ENCODE peak calls at places on chromosomes 7 and 10, in five cellular contexts. One of them, this sample, is unnamed.

GRCh38 chr7:99127636-99128035 is 16.3 kb downstream of the SMURF1 start:
- DNase-seq in effector memory CD4-positive, alpha-beta T cell: no peak
- DNase-seq in testis: no peak
- DNase-seq in AG09319: no peak
- DNase-seq in activated naive CD4-positive, alpha-beta T cell treated with anti-CD3 and anti-CD28 coated beads, Interleukin-2, amount 10 ng/mL, durations not matched to agents 7 days and 5 days: no peak
- DNase-seq in this sample: peak

GRCh38 chr7:23863209-23863798 is 153.3 kb downstream of the STK31 start:
- DNase-seq in testis: no peak
- DNase-seq in activated naive CD4-positive, alpha-beta T cell treated with anti-CD3 and anti-CD28 coated beads, Interleukin-2, amount 10 ng/mL, durations not matched to agents 7 days and 5 days: no peak
- DNase-seq in AG09319: peak
- DNase-seq in effector memory CD4-positive, alpha-beta T cell: no peak
- DNase-seq in this sample: peak

GRCh38 chr10:110525349-110526260 is 27.9 kb downstream of the DUSP5 start:
- DNase-seq in effector memory CD4-positive, alpha-beta T cell: no peak
- DNase-seq in testis: no peak
- DNase-seq in activated naive CD4-positive, alpha-beta T cell treated with anti-CD3 and anti-CD28 coated beads, Interleukin-2, amount 10 ng/mL, durations not matched to agents 7 days and 5 days: peak
- DNase-seq in AG09319: no peak
- DNase-seq in this sample: peak

GRCh38 chr7:47535033-47535703 is 46.7 kb downstream of the TNS3 start:
- DNase-seq in AG09319: no peak
- DNase-seq in testis: no peak
- DNase-seq in activated naive CD4-positive, alpha-beta T cell treated with anti-CD3 and anti-CD28 coated beads, Interleukin-2, amount 10 ng/mL, durations not matched to agents 7 days and 5 days: no peak
- DNase-seq in effector memory CD4-positive, alpha-beta T cell: no peak
- DNase-seq in this sample: no peak

GRCh38 chr10:78341953-78342614 is 308.4 kb downstream of the RPS24 start:
- DNase-seq in testis: no peak
- DNase-seq in activated naive CD4-positive, alpha-beta T cell treated with anti-CD3 and anti-CD28 coated beads, Interleukin-2, amount 10 ng/mL, durations not matched to agents 7 days and 5 days: peak
- DNase-seq in effector memory CD4-positive, alpha-beta T cell: no peak
- DNase-seq in AG09319: no peak
- DNase-seq in this sample: no peak

GRCh38 chr10:124943301-124944092 is 1.6 kb downstream of the ZRANB1 start:
- DNase-seq in effector memory CD4-positive, alpha-beta T cell: no peak
- DNase-seq in activated naive CD4-positive, alpha-beta T cell treated with anti-CD3 and anti-CD28 coated beads, Interleukin-2, amount 10 ng/mL, durations not matched to agents 7 days and 5 days: no peak
- DNase-seq in testis: no peak
- DNase-seq in AG09319: peak
- DNase-seq in this sample: peak

GRCh38 chr10:69578508-69578991 is 5.3 kb upstream of the NEUROG3 start:
- DNase-seq in activated naive CD4-positive, alpha-beta T cell treated with anti-CD3 and anti-CD28 coated beads, Interleukin-2, amount 10 ng/mL, durations not matched to agents 7 days and 5 days: no peak
- DNase-seq in effector memory CD4-positive, alpha-beta T cell: no peak
- DNase-seq in testis: no peak
- DNase-seq in AG09319: no peak
- DNase-seq in this sample: no peak

GRCh38 chr7:122298131-122298530 is 6.4 kb downstream of the FEZF1 start:
- DNase-seq in effector memory CD4-positive, alpha-beta T cell: no peak
- DNase-seq in AG09319: no peak
- DNase-seq in activated naive CD4-positive, alpha-beta T cell treated with anti-CD3 and anti-CD28 coated beads, Interleukin-2, amount 10 ng/mL, durations not matched to agents 7 days and 5 days: no peak
- DNase-seq in testis: no peak
- DNase-seq in this sample: no peak

GRCh38 chr7:94183289-94183749 is 179.2 kb upstream of the BET1 start:
- DNase-seq in activated naive CD4-positive, alpha-beta T cell treated with anti-CD3 and anti-CD28 coated beads, Interleukin-2, amount 10 ng/mL, durations not matched to agents 7 days and 5 days: no peak
- DNase-seq in testis: no peak
- DNase-seq in effector memory CD4-positive, alpha-beta T cell: no peak
- DNase-seq in AG09319: peak
- DNase-seq in this sample: peak

GRCh38 chr10:8193546-8193945 is 139.1 kb downstream of the GATA3 start:
- DNase-seq in AG09319: no peak
- DNase-seq in testis: no peak
- DNase-seq in activated naive CD4-positive, alpha-beta T cell treated with anti-CD3 and anti-CD28 coated beads, Interleukin-2, amount 10 ng/mL, durations not matched to agents 7 days and 5 days: no peak
- DNase-seq in effector memory CD4-positive, alpha-beta T cell: no peak
- DNase-seq in this sample: no peak

GRCh38 chr10:34955391-34955790 is 134.8 kb downstream of the CUL2 start:
- DNase-seq in AG09319: no peak
- DNase-seq in activated naive CD4-positive, alpha-beta T cell treated with anti-CD3 and anti-CD28 coated beads, Interleukin-2, amount 10 ng/mL, durations not matched to agents 7 days and 5 days: no peak
- DNase-seq in effector memory CD4-positive, alpha-beta T cell: no peak
- DNase-seq in testis: no peak
- DNase-seq in this sample: no peak

GRCh38 chr7:4806983-4807625 is 31.7 kb downstream of the AP5Z1 start:
- DNase-seq in testis: no peak
- DNase-seq in effector memory CD4-positive, alpha-beta T cell: no peak
- DNase-seq in AG09319: no peak
- DNase-seq in activated naive CD4-positive, alpha-beta T cell treated with anti-CD3 and anti-CD28 coated beads, Interleukin-2, amount 10 ng/mL, durations not matched to agents 7 days and 5 days: no peak
- DNase-seq in this sample: no peak

GRCh38 chr10:1577945-1578344 is 159.4 kb downstream of the ADARB2 start:
- DNase-seq in effector memory CD4-positive, alpha-beta T cell: no peak
- DNase-seq in activated naive CD4-positive, alpha-beta T cell treated with anti-CD3 and anti-CD28 coated beads, Interleukin-2, amount 10 ng/mL, durations not matched to agents 7 days and 5 days: no peak
- DNase-seq in testis: no peak
- DNase-seq in AG09319: no peak
- DNase-seq in this sample: no peak

GRCh38 chr10:119263966-119264621 is 56.7 kb downstream of the GRK5 start:
- DNase-seq in activated naive CD4-positive, alpha-beta T cell treated with anti-CD3 and anti-CD28 coated beads, Interleukin-2, amount 10 ng/mL, durations not matched to agents 7 days and 5 days: no peak
- DNase-seq in testis: no peak
- DNase-seq in AG09319: no peak
- DNase-seq in effector memory CD4-positive, alpha-beta T cell: no peak
- DNase-seq in this sample: peak

GRCh38 chr7:111126987-111127386 is 36.1 kb downstream of the LRRN3 start:
- DNase-seq in testis: no peak
- DNase-seq in effector memory CD4-positive, alpha-beta T cell: no peak
- DNase-seq in activated naive CD4-positive, alpha-beta T cell treated with anti-CD3 and anti-CD28 coated beads, Interleukin-2, amount 10 ng/mL, durations not matched to agents 7 days and 5 days: no peak
- DNase-seq in AG09319: no peak
- DNase-seq in this sample: peak

GRCh38 chr7:134724606-134725005 is 54.8 kb upstream of the CALD1 start:
- DNase-seq in testis: no peak
- DNase-seq in effector memory CD4-positive, alpha-beta T cell: no peak
- DNase-seq in activated naive CD4-positive, alpha-beta T cell treated with anti-CD3 and anti-CD28 coated beads, Interleukin-2, amount 10 ng/mL, durations not matched to agents 7 days and 5 days: peak
- DNase-seq in AG09319: no peak
- DNase-seq in this sample: peak

This sample was measured in fibroblast of pulmonary artery.